ENCODE peak calls at places on chromosome 18, in six cellular contexts. V, E, Y, N, G and I are unnamed samples.

GRCh38 chr18:64287926-64288325 is 139.0 kb upstream of the LINC00305 start:
- DNase-seq in V (no peak), E (no peak), Y (no peak), N (no peak), G (no peak), I (no peak)

GRCh38 chr18:36394486-36394885 is 97.0 kb downstream of the FHOD3 start:
- DNase-seq in V (no peak), E (no peak), Y (no peak), N (no peak), G (no peak), I (no peak)

GRCh38 chr18:48428494-48429177 is 19.5 kb upstream of the ZBTB7C start:
- DNase-seq in V (no peak), E (no peak), Y (no peak), N (no peak), G (no peak), I (no peak)

GRCh38 chr18:53380063-53380639 is 844.3 kb downstream of the MBD2 start:
- DNase-seq in V (peak), E (peak), Y (peak), N (peak), G (no peak), I (peak)

GRCh38 chr18:46650681-46651080 is 6.3 kb downstream of the LOXHD1 start:
- DNase-seq in V (no peak), E (no peak), Y (no peak), N (no peak), G (no peak), I (no peak)

GRCh38 chr18:22728016-22728415 is 205.1 kb upstream of the RBBP8 start:
- DNase-seq in V (no peak), E (no peak), Y (no peak), N (no peak), G (no peak), I (no peak)

GRCh38 chr18:11096411-11096810 is 53.0 kb downstream of the PIEZO2 start:
- DNase-seq in V (no peak), E (no peak), Y (no peak), N (no peak), G (no peak), I (no peak)

GRCh38 chr18:51751901-51752300 is 554.4 kb upstream of the MEX3C start:
- DNase-seq in V (no peak), E (no peak), Y (no peak), N (no peak), G (no peak), I (no peak)

GRCh38 chr18:39454866-39455265 is 1889.3 kb upstream of the CELF4 start:
- DNase-seq in V (no peak), E (no peak), Y (no peak), N (no peak), G (no peak), I (no peak)

GRCh38 chr18:9629709-9630108 is 15.3 kb upstream of the PPP4R1 start:
- DNase-seq in V (peak), E (no peak), Y (no peak), N (peak), G (no peak), I (peak)

GRCh38 chr18:32422978-32423740 is 47.5 kb downstream of the GAREM1 start:
- DNase-seq in V (no peak), E (no peak), Y (no peak), N (no peak), G (no peak), I (no peak)

GRCh38 chr18:4284528-4284927 is 170.6 kb downstream of the DLGAP1 start:
- DNase-seq in V (no peak), E (no peak), Y (no peak), N (no peak), G (no peak), I (no peak)

GRCh38 chr18:37742436-37742835 is 176.8 kb upstream of the CELF4 start:
- DNase-seq in V (no peak), E (no peak), Y (no peak), N (no peak), G (no peak), I (no peak)

GRCh38 chr18:70640336-70640887 is 351.6 kb downstream of the SOCS6 start:
- DNase-seq in V (no peak), E (no peak), Y (no peak), N (no peak), G (no peak), I (no peak)

GRCh38 chr18:11276678-11277077 is 127.3 kb upstream of the PIEZO2 start:
- DNase-seq in V (no peak), E (no peak), Y (no peak), N (no peak), G (no peak), I (no peak)

GRCh38 chr18:12659904-12660605 is 2.1 kb upstream of the SPIRE1 start:
- DNase-seq in V (no peak), E (no peak), Y (no peak), N (peak), G (peak), I (peak)

GRCh38 chr18:39635192-39635591 is 2069.6 kb upstream of the CELF4 start:
- DNase-seq in V (no peak), E (no peak), Y (no peak), N (no peak), G (no peak), I (no peak)

GRCh38 chr18:8385400-8385799 is 223.8 kb upstream of the RAB12 start:
- DNase-seq in V (no peak), E (no peak), Y (no peak), N (no peak), G (no peak), I (no peak)

GRCh38 chr18:52510139-52510538 is 170.1 kb downstream of the DCC start:
- DNase-seq in V (no peak), E (no peak), Y (no peak), N (no peak), G (no peak), I (no peak)

GRCh38 chr18:51196811-51197660 is 445 bp downstream of the MEX3C start:
- DNase-seq in V (no peak), E (no peak), Y (no peak), N (peak), G (peak), I (peak)

GRCh38 chr18:79791141-79791972 is 6.4 kb upstream of the KCNG2 start:
- DNase-seq in V (peak), E (no peak), Y (peak), N (peak), G (peak), I (peak)

GRCh38 chr18:9221661-9222060 is 85.1 kb downstream of the ANKRD12 start:
- DNase-seq in V (no peak), E (no peak), Y (no peak), N (no peak), G (no peak), I (no peak)

GRCh38 chr18:9135912-9136314 is 668 bp upstream of the ANKRD12 start:
- DNase-seq in V (peak), E (no peak), Y (no peak), N (no peak), G (peak), I (no peak)

DNA sequence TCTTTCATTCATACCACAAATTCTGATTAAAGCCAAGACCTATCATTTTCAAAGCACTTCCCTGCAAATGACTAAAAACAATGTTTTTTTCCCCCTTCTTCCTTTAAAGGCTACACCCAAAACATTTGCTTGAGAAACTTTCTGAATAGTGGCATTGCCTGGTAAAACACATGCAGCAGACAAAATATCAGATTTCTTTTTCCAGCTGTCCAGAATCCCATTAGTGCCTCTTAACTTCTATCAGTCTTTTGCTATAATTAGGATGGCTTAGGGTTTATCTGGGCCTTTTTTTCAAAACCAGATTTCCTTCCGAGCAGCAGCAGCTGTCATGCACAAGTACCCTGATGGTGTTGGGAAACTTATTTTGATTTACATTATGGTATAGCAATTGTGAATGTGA is 50.6 kb downstream of the ALPK2 start:
- DNase-seq in V (no peak), E (no peak), Y (no peak), N (peak), G (no peak), I (peak)
- H3K4me3 ChIP-seq in V (peak), E (no peak), Y (peak), N (peak), G (no peak), I (peak)

DNA sequence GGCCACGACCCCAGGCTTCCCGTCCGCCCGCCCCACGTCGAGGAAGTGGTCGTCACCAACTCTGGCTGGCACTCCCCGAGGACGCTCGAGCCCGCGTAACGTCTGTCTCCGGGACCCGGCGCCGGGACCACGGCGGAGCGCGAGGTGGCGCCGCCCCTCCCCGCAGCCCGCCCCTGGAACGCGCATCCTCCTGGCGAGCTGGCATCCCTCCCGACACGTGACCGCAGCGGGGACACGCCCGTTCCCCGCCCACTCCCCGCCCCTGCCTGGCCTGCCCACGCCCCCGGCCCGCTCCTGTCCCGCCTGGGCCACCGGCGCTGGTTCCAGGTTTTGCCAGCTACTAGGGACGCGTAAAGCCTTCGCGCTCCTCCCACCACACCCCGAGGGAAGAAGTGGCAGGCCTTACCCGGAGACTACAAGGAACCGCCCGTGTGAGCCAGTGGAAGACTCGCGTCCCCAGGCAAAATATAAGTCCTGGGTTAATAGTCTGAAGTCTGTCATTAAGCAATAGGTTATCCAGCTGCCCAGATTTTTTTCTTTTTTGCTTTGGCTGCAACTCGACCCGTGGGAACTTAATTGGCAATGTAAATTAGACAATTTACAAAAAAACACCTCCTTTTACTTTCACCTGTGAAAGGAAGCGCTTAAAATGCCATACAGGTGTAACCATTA is at the start of gene OSBPL1A:
- DNase-seq in V (peak), E (no peak), Y (peak), N (peak), G (peak), I (peak)
- TF ChIP-seq CTCF in V (no peak), E (no peak), Y (no peak), N (no peak), G (no peak), I (no peak)

GRCh38 chr18:2302628-2303516 is 268.4 kb downstream of the METTL4 start:
- DNase-seq in V (no peak), E (no peak), Y (peak), N (peak), G (no peak), I (peak)

GRCh38 chr18:2301316-2301715 is 270.0 kb downstream of the METTL4 start:
- DNase-seq in V (no peak), E (no peak), Y (no peak), N (no peak), G (no peak), I (no peak)

GRCh38 chr18:2303517-2304238 is 267.6 kb downstream of the METTL4 start:
- DNase-seq in V (no peak), E (no peak), Y (peak), N (peak), G (no peak), I (peak)

GRCh38 chr18:2304378-2305175 is 266.7 kb downstream of the METTL4 start:
- DNase-seq in V (no peak), E (no peak), Y (no peak), N (peak), G (no peak), I (peak)

GRCh38 chr18:2302012-2302411 is 269.3 kb downstream of the METTL4 start:
- DNase-seq in V (no peak), E (no peak), Y (no peak), N (no peak), G (no peak), I (no peak)
- H3K4me3 ChIP-seq in V (no peak), E (no peak), Y (no peak), N (no peak), G (no peak), I (no peak)

DNA sequence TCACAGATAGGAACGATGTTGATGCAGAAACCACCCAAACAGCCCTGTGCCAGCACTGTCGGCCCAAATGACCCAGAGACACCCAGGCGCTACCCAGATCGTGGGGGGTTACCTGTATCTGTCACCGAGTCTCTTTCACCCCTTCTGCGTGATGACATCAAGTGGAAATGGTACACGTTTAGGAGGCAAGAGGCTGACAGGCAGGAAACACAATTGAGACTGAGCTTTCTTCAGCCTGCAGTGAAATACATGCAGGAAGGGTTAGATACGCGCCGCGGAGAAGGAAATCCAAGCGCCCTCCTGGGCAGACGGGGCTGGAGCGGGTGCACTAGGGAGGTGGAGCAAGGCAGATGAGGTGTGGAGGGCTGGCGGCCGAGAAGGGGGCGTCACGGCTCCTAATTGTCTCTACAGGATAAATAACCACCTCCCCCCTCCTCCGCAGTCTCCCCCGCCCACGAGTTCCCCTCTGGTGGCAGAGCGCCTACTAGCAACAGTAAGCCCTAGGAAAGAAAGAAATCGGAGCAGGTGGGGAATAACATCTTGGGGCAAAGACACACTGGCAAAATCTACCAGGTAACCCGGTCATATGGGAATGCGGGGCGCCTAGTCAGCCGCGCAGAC is at the start of gene RNF152:
- DNase-seq in V (no peak), E (no peak), Y (no peak), N (peak), G (peak), I (peak)
- TF ChIP-seq CTCF in V (no peak), E (no peak), Y (peak), N (peak), G (no peak), I (no peak)

GRCh38 chr18:76455015-76455676 is 39.9 kb downstream of the ZNF516 start:
- DNase-seq in V (no peak), E (no peak), Y (no peak), N (no peak), G (no peak), I (no peak)
- H3K4me3 ChIP-seq in V (no peak), E (no peak), Y (no peak), N (no peak), G (no peak), I (no peak)

DNA sequence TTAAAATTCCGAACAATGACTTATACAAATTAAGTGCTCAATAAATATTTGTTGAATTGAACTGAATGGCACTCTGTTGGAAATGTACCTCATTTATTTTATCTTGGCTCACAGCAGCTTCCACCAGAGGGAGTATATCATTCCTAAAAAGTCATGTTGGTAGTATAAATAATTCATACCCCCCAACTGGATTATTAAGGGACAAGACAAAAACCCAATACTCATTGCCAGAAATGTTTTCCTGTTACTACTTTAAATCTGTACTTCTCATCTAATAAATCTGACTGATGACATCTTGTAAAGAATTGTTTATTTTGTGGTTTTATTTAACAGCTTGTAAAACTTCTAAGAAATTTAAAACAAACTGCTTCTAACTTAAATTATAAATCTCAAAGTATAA is 163.9 kb downstream of the CDH2 start:
- DNase-seq in V (peak), E (no peak), Y (no peak), N (peak), G (no peak), I (peak)
- TF ChIP-seq CTCF in V (peak), E (no peak), Y (peak), N (peak), G (peak), I (peak)

GRCh38 chr18:73944715-73945114 is 202.9 kb downstream of the FBXO15 start:
- DNase-seq in V (no peak), E (no peak), Y (no peak), N (no peak), G (no peak), I (no peak)
- H3K4me3 ChIP-seq in V (no peak), E (no peak), Y (no peak), N (no peak), G (no peak), I (no peak)